ENCODE peak calls at places on chromosomes 2 and 18, in six cellular contexts. N is lower lobe of right lung, K is MCF 10A, X is Right ventricle myocardium superior, V is Calu3, F is M059J. B is an unnamed sample.

GRCh38 chr2:96260404-96261260 is 5.2 kb downstream of the TMEM127 start:
- DNase-seq in N (peak), K (peak), X (peak), V (peak), F (peak), B (peak)

GRCh38 chr2:232925153-232925768 is 55.2 kb downstream of the SNORC start:
- DNase-seq in F (no peak), X (no peak), V (no peak), K (peak), N (no peak), B (no peak)

GRCh38 chr2:24984912-24985311 is 13.2 kb upstream of the DNAJC27 start:
- DNase-seq in K (no peak), F (peak), N (no peak), V (no peak), X (peak), B (no peak)

GRCh38 chr2:20015482-20016083 is 3.1 kb upstream of the MATN3 start:
- DNase-seq in X (no peak), N (no peak), V (peak), F (peak), K (peak), B (no peak)

GRCh38 chr2:1593371-1594205 is 150.7 kb downstream of the PXDN start:
- DNase-seq in N (peak), K (peak), V (no peak), X (peak), F (peak), B (no peak)

GRCh38 chr2:199392363-199392762 is 65.4 kb downstream of the SATB2 start:
- DNase-seq in K (no peak), X (no peak), F (no peak), N (no peak), V (no peak), B (no peak)

GRCh38 chr2:240436626-240437180 is 1.2 kb downstream of the GPC1 start:
- DNase-seq in K (no peak), V (no peak), N (peak), X (peak), F (no peak), B (peak)

GRCh38 chr2:32745191-32745590 is 117.3 kb downstream of the TTC27 start:
- DNase-seq in K (no peak), X (no peak), V (no peak), N (no peak), F (peak), B (no peak)

GRCh38 chr2:20516291-20516645 is 69.4 kb downstream of the RHOB start:
- DNase-seq in K (no peak), F (no peak), N (no peak), X (no peak), V (no peak), B (peak)

GRCh38 chr2:220556658-220557057 is 929.2 kb downstream of the SLC4A3 start:
- DNase-seq in V (no peak), K (no peak), X (no peak), F (peak), N (no peak), B (no peak)

GRCh38 chr18:34385306-34385705 is 160.6 kb upstream of the NOL4 start:
- DNase-seq in V (no peak), K (no peak), X (no peak), F (no peak), N (no peak), B (no peak)